ENCODE peak calls at places on chromosomes 16 and 17, in six cellular contexts. O, F, I, L, G and X are unnamed samples.

GRCh38 chr17:57552114-57552601 is 192.9 kb downstream of the CCDC182 start:
- DNase-seq in G (no peak), L (no peak), O (peak), I (no peak), F (peak), X (no peak)

GRCh38 chr16:73124097-73124652 is 76.2 kb upstream of the ZFHX3 start:
- DNase-seq in O (no peak), G (no peak), L (no peak), F (no peak), I (no peak), X (no peak)

GRCh38 chr17:82118815-82119380 is 20.9 kb upstream of the FASN start:
- DNase-seq in O (no peak), F (no peak), G (no peak), L (no peak), I (no peak), X (no peak)

GRCh38 chr16:71353736-71354135 is 4.8 kb upstream of the CALB2 start:
- DNase-seq in L (no peak), F (no peak), I (no peak), O (no peak), G (no peak), X (no peak)

GRCh38 chr17:9225305-9226101 is 204.2 kb downstream of the NTN1 start:
- DNase-seq in L (no peak), I (no peak), O (no peak), F (no peak), G (no peak), X (no peak)

GRCh38 chr16:65002265-65002664 is 119.6 kb downstream of the CDH11 start:
- DNase-seq in O (no peak), F (no peak), L (no peak), G (no peak), I (no peak), X (no peak)

GRCh38 chr16:72895951-72896350 is 152.0 kb downstream of the ZFHX3 start:
- DNase-seq in F (no peak), O (no peak), G (no peak), L (no peak), I (no peak), X (no peak)

GRCh38 chr17:81807210-81807719 is 3.3 kb downstream of the GCGR start:
- DNase-seq in L (no peak), O (no peak), G (no peak), F (no peak), I (no peak), X (no peak)

GRCh38 chr17:15261063-15261817 is 3.9 kb downstream of the PMP22 start:
- DNase-seq in L (no peak), G (no peak), I (no peak), F (peak), O (no peak), X (no peak)

GRCh38 chr17:50151937-50152547 is 1.6 kb upstream of the PPP1R9B start:
- DNase-seq in F (peak), L (peak), I (peak), O (peak), G (no peak), X (no peak)

GRCh38 chr16:55655709-55656694 is at the start of gene SLC6A2:
- DNase-seq in F (no peak), L (no peak), O (no peak), G (no peak), I (no peak), X (no peak)

GRCh38 chr17:20253323-20253722 is 214.0 kb downstream of the LGALS9B start:
- DNase-seq in F (no peak), G (no peak), O (no peak), L (no peak), I (no peak), X (no peak)

GRCh38 chr17:40355804-40356758 is 8.5 kb downstream of the GJD3 start:
- DNase-seq in L (no peak), G (no peak), F (no peak), I (no peak), O (no peak), X (no peak)

GRCh38 chr16:8751481-8752311 is 45.7 kb downstream of the TMEM186 start:
- DNase-seq in F (no peak), O (no peak), L (no peak), G (no peak), I (no peak), X (peak)

GRCh38 chr17:63120406-63120805 is 154.4 kb downstream of the TANC2 start:
- DNase-seq in I (no peak), F (no peak), O (no peak), G (no peak), L (no peak), X (no peak)

GRCh38 chr17:82837586-82838320 is 2.1 kb downstream of the ZNF750 start:
- DNase-seq in O (no peak), I (peak), G (no peak), L (no peak), F (no peak), X (no peak)

GRCh38 chr16:87806608-87807546 is 41.1 kb upstream of the KLHDC4 start:
- DNase-seq in G (peak), O (peak), L (peak), I (peak), F (peak), X (peak)

GRCh38 chr17:58335779-58336455 is 7.3 kb upstream of the TSPOAP1 start:
- DNase-seq in G (peak), O (peak), I (no peak), F (no peak), L (no peak), X (no peak)

GRCh38 chr16:68190099-68190498 is 45.8 kb downstream of the ESRP2 start:
- DNase-seq in I (no peak), L (no peak), G (no peak), O (no peak), F (no peak), X (no peak)

GRCh38 chr17:11705111-11705510 is 106.8 kb downstream of the DNAH9 start:
- DNase-seq in F (no peak), O (peak), I (no peak), G (no peak), L (peak), X (no peak)

GRCh38 chr17:12472613-12473173 is 193.0 kb upstream of the MYOCD start:
- DNase-seq in I (no peak), F (no peak), O (no peak), G (no peak), L (no peak), X (no peak)

GRCh38 chr16:17749706-17750105 is 278.9 kb upstream of the XYLT1 start:
- DNase-seq in I (no peak), G (no peak), O (no peak), L (no peak), F (no peak), X (no peak)

GRCh38 chr17:18184143-18185007 is 747 bp downstream of the ALKBH5 start:
- DNase-seq in O (peak), G (peak), L (no peak), I (peak), F (peak), X (no peak)

GRCh38 chr17:21513012-21513570 is 136.9 kb downstream of the KCNJ12 start:
- DNase-seq in G (peak), I (peak), L (peak), O (peak), F (peak), X (peak)

GRCh38 chr17:13490906-13491502 is 110.7 kb downstream of the HS3ST3A1 start:
- DNase-seq in L (no peak), F (no peak), I (no peak), G (no peak), O (no peak), X (no peak)

GRCh38 chr17:27413792-27414191 is 42.5 kb upstream of the KSR1 start:
- DNase-seq in G (no peak), O (peak), L (no peak), I (no peak), F (no peak), X (no peak)

GRCh38 chr16:17229766-17230165 is 241.0 kb downstream of the XYLT1 start:
- DNase-seq in F (no peak), G (no peak), O (no peak), I (no peak), L (no peak), X (peak)

GRCh38 chr16:426115-426905 is 861 bp downstream of the RAB11FIP3 start:
- DNase-seq in G (no peak), I (no peak), O (peak), L (no peak), F (no peak), X (no peak)

GRCh38 chr16:35598696-35599332 is 2139.4 kb downstream of the TP53TG3F start:
- DNase-seq in O (peak), G (no peak), I (peak), F (no peak), L (peak), X (no peak)